ENCODE peak calls at places on chromosomes 7 and 10, in ten cellular contexts. B, U, Z, D, O, J, A, F, E and P are unnamed samples.

GRCh38 chr10:79019441-79019840 is 49.3 kb upstream of the ZMIZ1 start:
- DNase-seq in B (no peak), U (no peak), Z (no peak), D (no peak), O (no peak), J (no peak), A (no peak), F (no peak), E (no peak), P (no peak)

GRCh38 chr10:113175756-113176651 is 226.0 kb downstream of the TCF7L2 start:
- DNase-seq in B (no peak), U (no peak), Z (no peak), D (no peak), O (no peak), J (no peak), A (no peak), F (no peak), E (no peak), P (peak; percentile 20)

GRCh38 chr7:17142831-17143541 is 155.5 kb upstream of the AHR start:
- DNase-seq in B (peak; percentile 35), U (no peak), Z (no peak), D (no peak), O (peak; percentile 33), J (no peak), A (no peak), F (no peak), E (no peak), P (no peak)

GRCh38 chr10:72809033-72809432 is 84.5 kb upstream of the OIT3 start:
- DNase-seq in B (no peak), U (no peak), Z (no peak), D (no peak), O (peak; percentile 64), J (no peak), A (no peak), F (no peak), E (no peak), P (no peak)

GRCh38 chr10:102101152-102101551 is 19.0 kb downstream of the LDB1 start:
- DNase-seq in B (no peak), U (no peak), Z (no peak), D (no peak), O (no peak), J (no peak), A (peak; percentile 6), F (peak; percentile 36), E (no peak), P (no peak)

GRCh38 chr7:30134011-30134410 is 775 bp upstream of the MTURN start:
- DNase-seq in B (no peak), U (no peak), Z (no peak), D (no peak), O (no peak), J (no peak), A (no peak), F (peak; percentile 62), E (no peak), P (no peak)

GRCh38 chr10:103928784-103929183 is 10.8 kb upstream of the STN1 start:
- DNase-seq in B (no peak), U (no peak), Z (no peak), D (no peak), O (no peak), J (no peak), A (no peak), F (no peak), E (no peak), P (no peak)

GRCh38 chr7:121872831-121873764 is at the start of gene PTPRZ1:
- DNase-seq in B (peak; percentile 42), U (peak; percentile 80), Z (no peak), D (peak; percentile 49), O (peak; percentile 2), J (no peak), A (no peak), F (peak; percentile 85), E (peak; percentile 3), P (peak; percentile 46)

GRCh38 chr7:70744414-70744942 is 387.5 kb upstream of the GALNT17 start:
- DNase-seq in B (no peak), U (no peak), Z (no peak), D (peak; percentile 38), O (no peak), J (no peak), A (no peak), F (no peak), E (no peak), P (no peak)

GRCh38 chr10:93554760-93555432 is 11.6 kb upstream of the FFAR4 start:
- DNase-seq in B (peak; percentile 55), U (peak; percentile 85), Z (no peak), D (peak; percentile 64), O (peak; percentile 56), J (peak; percentile 5), A (peak; percentile 53), F (peak; percentile 89), E (peak; percentile 76), P (peak; percentile 75)

GRCh38 chr7:35007768-35008167 is 29.5 kb downstream of the DPY19L1 start:
- DNase-seq in B (no peak), U (no peak), Z (no peak), D (no peak), O (no peak), J (no peak), A (no peak), F (peak; percentile 61), E (no peak), P (no peak)

GRCh38 chr10:94403034-94403822 is 887 bp downstream of the TBC1D12 start:
- DNase-seq in B (peak; percentile 59), U (peak; percentile 36), Z (no peak), D (peak; percentile 5), O (peak; percentile 67), J (no peak), A (peak; percentile 57), F (peak; percentile 87), E (peak; percentile 49), P (peak; percentile 81)

GRCh38 chr7:124840435-124840834 is 74.8 kb upstream of the GPR37 start:
- DNase-seq in B (no peak), U (no peak), Z (no peak), D (no peak), O (no peak), J (no peak), A (peak; percentile 10), F (peak; percentile 53), E (no peak), P (peak; percentile 63)

GRCh38 chr7:43865277-43865676 is 4.0 kb downstream of the MRPS24 start:
- DNase-seq in B (no peak), U (no peak), Z (no peak), D (no peak), O (no peak), J (no peak), A (no peak), F (no peak), E (no peak), P (no peak)

GRCh38 chr10:42982886-42983594 is 93.8 kb upstream of the RET start:
- DNase-seq in B (no peak), U (no peak), Z (no peak), D (no peak), O (no peak), J (no peak), A (no peak), F (no peak), E (no peak), P (no peak)

GRCh38 chr10:110206988-110207804 is at the start of gene MXI1:
- DNase-seq in B (peak; percentile 83), U (peak; percentile 53), Z (no peak), D (no peak), O (peak; percentile 82), J (no peak), A (peak; percentile 82), F (peak; percentile 96), E (peak; percentile 80), P (peak; percentile 92)

GRCh38 chr7:82957521-82957920 is 205.2 kb downstream of the PCLO start:
- DNase-seq in B (no peak), U (no peak), Z (no peak), D (no peak), O (no peak), J (no peak), A (no peak), F (no peak), E (no peak), P (no peak)

GRCh38 chr7:12783421-12783820 is 96.0 kb downstream of the ARL4A start:
- DNase-seq in B (no peak), U (no peak), Z (no peak), D (no peak), O (no peak), J (no peak), A (no peak), F (no peak), E (no peak), P (no peak)

GRCh38 chr10:51965451-51965850 is 266.1 kb upstream of the CSTF2T start:
- DNase-seq in B (no peak), U (no peak), Z (no peak), D (no peak), O (no peak), J (no peak), A (no peak), F (no peak), E (no peak), P (no peak)

GRCh38 chr7:35487841-35488240 is 207.1 kb downstream of the HERPUD2 start:
- DNase-seq in B (no peak), U (no peak), Z (no peak), D (no peak), O (no peak), J (no peak), A (no peak), F (no peak), E (no peak), P (no peak)